ENCODE peak calls at places on chromosomes 1 and 21, in six cellular contexts. U, S, G, D, K and W are unnamed samples.

GRCh38 chr1:36160949-36161485 is 5.1 kb downstream of the MAP7D1 start:
- DNase-seq in U (peak; percentile 35), S (peak; percentile 46), G (peak; percentile 87), D (peak; percentile 86), K (no peak), W (peak; percentile 21)

GRCh38 chr1:53352576-53352975 is 24.7 kb upstream of the LRP8 start:
- DNase-seq in U (no peak), S (no peak), G (no peak), D (no peak), K (no peak), W (no peak)

GRCh38 chr1:248847181-248847955 is 9.3 kb downstream of the ZNF672 start:
- DNase-seq in U (no peak), S (no peak), G (peak; percentile 81), D (no peak), K (no peak), W (no peak)

GRCh38 chr1:169795687-169796086 is 980 bp upstream of the METTL18 start:
- DNase-seq in U (no peak), S (no peak), G (peak; percentile 52), D (peak; percentile 30), K (no peak), W (peak; percentile 50)

GRCh38 chr1:87151500-87152421 is 176.9 kb upstream of the LMO4 start:
- DNase-seq in U (no peak), S (peak; percentile 83), G (peak; percentile 90), D (peak; percentile 90), K (no peak), W (peak; percentile 93)

GRCh38 chr1:43975249-43975961 is 645 bp downstream of the ATP6V0B start:
- DNase-seq in U (no peak), S (peak; percentile 72), G (peak; percentile 56), D (peak; percentile 59), K (no peak), W (no peak)

GRCh38 chr21:25024639-25025038 is 582.6 kb downstream of the MRPL39 start:
- DNase-seq in U (no peak), S (no peak), G (peak; percentile 6), D (no peak), K (no peak), W (no peak)

GRCh38 chr21:41362605-41363369 is 960 bp downstream of the MX2 start:
- DNase-seq in U (no peak), S (no peak), G (no peak), D (no peak), K (no peak), W (no peak)

GRCh38 chr1:63319069-63320023 is 3.0 kb upstream of the FOXD3 start:
- DNase-seq in U (no peak), S (no peak), G (peak; percentile 70), D (peak; percentile 74), K (no peak), W (no peak)

GRCh38 chr1:14608308-14608707 is 9.8 kb downstream of the KAZN start:
- DNase-seq in U (peak; percentile 18), S (no peak), G (no peak), D (no peak), K (no peak), W (no peak)

GRCh38 chr21:46498335-46499050 is 39.8 kb downstream of the DIP2A start:
- DNase-seq in U (peak; percentile 81), S (no peak), G (no peak), D (no peak), K (peak; percentile 29), W (no peak)

GRCh38 chr1:154733621-154734020 is 125.6 kb upstream of the ADAR start:
- DNase-seq in U (no peak), S (no peak), G (no peak), D (no peak), K (no peak), W (no peak)

GRCh38 chr1:154429118-154429517 is 24.0 kb downstream of the IL6R start:
- DNase-seq in U (no peak), S (no peak), G (no peak), D (no peak), K (no peak), W (no peak)

GRCh38 chr1:62318756-62319544 is at the start of gene KANK4:
- DNase-seq in U (no peak), S (peak; percentile 69), G (peak; percentile 78), D (peak; percentile 69), K (no peak), W (no peak)

GRCh38 chr1:154478639-154479038 is 23.4 kb upstream of the TDRD10 start:
- DNase-seq in U (peak; percentile 73), S (peak; percentile 37), G (peak; percentile 52), D (no peak), K (no peak), W (peak; percentile 82)

GRCh38 chr1:46948629-46949282 is 7.5 kb upstream of the CYP4A11 start:
- DNase-seq in U (peak; percentile 67), S (peak; percentile 9), G (no peak), D (no peak), K (no peak), W (no peak)

GRCh38 chr21:14645702-14646101 is 99.6 kb upstream of the SAMSN1 start:
- DNase-seq in U (no peak), S (no peak), G (no peak), D (no peak), K (no peak), W (no peak)

DNA sequence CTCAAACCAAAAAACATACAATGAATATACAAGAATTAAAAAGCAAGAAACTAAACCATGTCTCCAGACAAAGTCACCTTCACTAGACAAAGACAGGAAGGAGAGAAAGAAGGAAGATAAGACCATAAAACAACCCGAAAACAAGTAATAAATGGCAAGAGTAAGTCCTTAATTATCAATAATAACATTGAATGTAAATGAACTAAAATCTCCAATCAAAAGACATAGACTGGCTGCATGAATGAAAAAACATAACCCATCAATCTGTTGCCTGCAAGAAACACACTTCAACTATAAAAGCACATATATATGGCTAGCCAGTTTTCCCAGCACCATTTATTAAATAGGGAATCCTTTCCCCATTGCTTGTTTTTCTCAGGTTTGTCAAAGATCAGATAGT is 100.8 kb upstream of the SAMSN1 start:
- DNase-seq in U (no peak), S (no peak), G (no peak), D (no peak), K (no peak), W (no peak)
- H3K4me2 ChIP-seq in U (no peak overlapping the region), S (no peak overlapping the region), G (no peak overlapping the region), D (no peak overlapping the region), K (no peak overlapping the region), W (no peak overlapping the region)

GRCh38 chr1:59672851-59673574 is 141.7 kb upstream of the HOOK1 start:
- DNase-seq in U (peak; percentile 79), S (peak; percentile 19), G (peak; percentile 51), D (no peak), K (peak; percentile 56), W (no peak)
- TF ChIP-seq EZH2phosphoT487 in U (no peak), S (no peak), G (no peak), D (no peak), K (no peak), W (no peak)

GRCh38 chr1:241706257-241706656 is 54.2 kb downstream of the WDR64 start:
- DNase-seq in U (peak; percentile 89), S (peak; percentile 16), G (no peak), D (no peak), K (no peak), W (no peak)
- TF ChIP-seq EZH2 in U (no peak), S (no peak), G (no peak), D (no peak), K (no peak), W (no peak)

GRCh38 chr1:48649880-48650279 is 126.8 kb downstream of the BEND5 start:
- DNase-seq in U (no peak), S (peak; percentile 12), G (no peak), D (no peak), K (no peak), W (no peak)
- H3K4me2 ChIP-seq in U (no peak overlapping the region), S (no peak overlapping the region), G (no peak overlapping the region), D (no peak overlapping the region), K (no peak overlapping the region), W (no peak overlapping the region)